ENCODE peak calls at places on chromosomes 12 and 14, in seven cellular contexts. Z, U, L, B, S, N and X are unnamed samples.

GRCh38 chr14:104388631-104389325 is 190.8 kb upstream of the C14orf180 start:
- DNase-seq in U (no peak), L (no peak), B (peak; percentile 38), S (no peak), N (peak; percentile 23), Z (no peak), X (no peak)

GRCh38 chr14:102629011-102629444 is 36.6 kb downstream of the RCOR1 start:
- DNase-seq in U (no peak), B (no peak), L (no peak), Z (no peak), S (no peak), N (no peak), X (no peak)

GRCh38 chr14:67166450-67166853 is 22.8 kb upstream of the GARIN2 start:
- DNase-seq in N (no peak), B (peak; percentile 70), S (peak; percentile 16), U (no peak), Z (no peak), L (peak; percentile 59), X (peak; percentile 26)

GRCh38 chr14:101045511-101045910 is 142.0 kb upstream of the RTL1 start:
- DNase-seq in S (no peak), Z (no peak), L (no peak), N (no peak), U (no peak), B (no peak), X (no peak)

GRCh38 chr14:56057071-56057865 is 60.9 kb upstream of the PELI2 start:
- DNase-seq in S (no peak), L (peak; percentile 73), N (no peak), B (no peak), Z (no peak), U (no peak), X (no peak)

GRCh38 chr12:52817699-52818238 is 3.9 kb upstream of the KRT4 start:
- DNase-seq in U (no peak), S (no peak), L (no peak), Z (no peak), B (no peak), N (no peak), X (no peak)

GRCh38 chr12:1825382-1826102 is 5.2 kb downstream of the LRTM2 start:
- DNase-seq in U (no peak), B (no peak), N (no peak), Z (no peak), L (no peak), S (no peak), X (no peak)

GRCh38 chr14:91277546-91278382 is 33.3 kb upstream of the GPR68 start:
- DNase-seq in S (no peak), B (no peak), L (no peak), U (no peak), N (no peak), Z (no peak), X (no peak)

GRCh38 chr12:27781680-27782079 is 1.6 kb upstream of the MANSC4 start:
- DNase-seq in Z (no peak), L (no peak), B (no peak), S (no peak), N (no peak), U (no peak), X (no peak)

GRCh38 chr12:48883305-48884171 is 17.9 kb upstream of the RND1 start:
- DNase-seq in B (no peak), N (peak; percentile 83), S (no peak), U (no peak), Z (no peak), L (peak; percentile 98), X (no peak)

GRCh38 chr14:64721391-64721791 is 17.2 kb downstream of the PLEKHG3 start:
- DNase-seq in N (peak; percentile 62), S (no peak), L (no peak), B (peak; percentile 55), Z (no peak), U (no peak), X (no peak)

GRCh38 chr14:85421166-85421877 is 108.6 kb upstream of the FLRT2 start:
- DNase-seq in S (no peak), U (no peak), Z (no peak), L (no peak), B (no peak), N (no peak), X (no peak)

GRCh38 chr12:12779529-12779928 is 5.9 kb upstream of the APOLD1 start:
- DNase-seq in N (no peak), Z (no peak), S (no peak), U (peak; percentile 58), L (no peak), B (no peak), X (no peak)

GRCh38 chr12:19801941-19802340 is 362.6 kb downstream of the AEBP2 start:
- DNase-seq in S (no peak), B (no peak), U (no peak), L (no peak), Z (no peak), N (no peak), X (no peak)

GRCh38 chr14:50311337-50311973 is 574 bp downstream of the L2HGDH start:
- DNase-seq in N (no peak), U (peak; percentile 90), L (peak; percentile 28), S (peak; percentile 24), Z (no peak), B (no peak), X (no peak)

GRCh38 chr14:50310445-50310844 is 1.6 kb downstream of the L2HGDH start:
- DNase-seq in L (no peak), S (no peak), U (no peak), Z (no peak), B (no peak), N (no peak), X (no peak)

GRCh38 chr14:50312734-50313054 is 570 bp downstream of the DMAC2L start:
- DNase-seq in S (no peak), U (no peak), N (no peak), B (no peak), Z (no peak), L (no peak), X (no peak)

GRCh38 chr14:50308363-50308762 is 3.7 kb downstream of the L2HGDH start:
- DNase-seq in N (no peak), S (no peak), L (no peak), U (no peak), Z (no peak), B (no peak), X (no peak)

GRCh38 chr14:50311974-50312733 is at the start of the genes DMAC2L and L2HGDH:
- DNase-seq in L (peak; percentile 97), B (peak; percentile 97), N (peak; percentile 94), S (peak; percentile 97), U (peak; percentile 97), Z (peak; percentile 93), X (peak; percentile 97)
- TF ChIP-seq CTCF in L (no peak), B (no peak), N (no peak), S (no peak), U (no peak), Z (peak; percentile 45), X (peak; percentile 46)

GRCh38 chr12:43723134-43723533 is 35.5 kb downstream of the PUS7L start:
- DNase-seq in Z (no peak), L (peak; percentile 18), U (no peak), N (no peak), B (no peak), S (no peak), X (no peak)

GRCh38 chr12:43730283-43730682 is 28.3 kb downstream of the PUS7L start:
- DNase-seq in U (no peak), N (no peak), Z (no peak), B (no peak), L (no peak), S (no peak), X (no peak)

GRCh38 chr12:43728698-43729097 is 29.9 kb downstream of the PUS7L start:
- DNase-seq in U (no peak), N (no peak), Z (no peak), L (no peak), B (no peak), S (no peak), X (no peak)

GRCh38 chr12:43722621-43723020 is 36.0 kb downstream of the PUS7L start:
- DNase-seq in B (no peak), U (no peak), L (peak; percentile 60), N (no peak), S (no peak), Z (no peak), X (no peak)

DNA sequence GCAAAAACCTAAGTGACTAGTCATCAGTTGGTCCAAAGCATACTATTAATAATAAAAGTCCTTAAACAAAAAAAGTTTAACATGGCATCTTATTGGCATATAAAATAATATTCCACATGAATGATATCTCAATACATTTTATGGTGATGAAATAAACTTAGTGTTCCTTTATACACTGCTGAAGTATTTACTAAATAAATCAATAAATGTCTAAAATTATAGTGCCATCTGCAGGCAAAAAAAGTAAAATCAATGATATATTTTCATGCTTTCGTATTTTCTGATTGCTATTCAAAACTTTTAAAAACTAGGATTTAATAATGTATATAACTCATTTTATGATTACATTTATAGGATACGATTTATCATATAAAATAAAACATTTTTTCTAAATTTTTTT is 30.5 kb downstream of the PUS7L start:
- DNase-seq in B (no peak), S (no peak), L (no peak), Z (no peak), U (no peak), N (no peak), X (no peak)
- TF ChIP-seq CTCF in B (no peak), S (peak; percentile 23), L (peak; percentile 56), Z (peak; percentile 38), U (peak; percentile 32), N (no peak), X (no peak)

GRCh38 chr12:24027352-24027751 is 77.9 kb upstream of the SOX5 start:
- DNase-seq in L (no peak), S (no peak), U (no peak), B (no peak), N (no peak), Z (no peak), X (no peak)
- TF ChIP-seq CTCF in L (no peak), S (no peak), U (no peak), B (no peak), N (no peak), Z (no peak), X (no peak)

DNA sequence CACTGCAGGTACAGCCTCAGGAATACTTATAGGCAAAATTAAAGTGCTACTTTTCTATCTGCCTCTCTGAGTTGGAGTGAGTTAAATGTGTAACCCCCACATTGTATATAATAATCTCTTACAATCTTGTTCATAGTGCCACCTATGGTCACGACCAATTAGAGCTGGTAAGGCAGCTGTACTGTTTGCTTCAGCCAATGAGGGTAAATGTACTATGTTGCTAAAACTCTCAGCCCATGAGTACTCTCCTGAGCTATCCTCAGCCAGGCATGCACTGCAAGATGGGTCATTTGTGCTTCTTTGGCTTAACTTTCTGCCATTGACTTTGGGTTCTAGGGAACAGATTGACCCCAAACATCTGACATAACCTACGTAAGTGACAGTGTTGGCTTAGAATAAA is 15.0 kb upstream of the MDM2 start:
- DNase-seq in N (no peak), S (peak; percentile 78), Z (no peak), U (peak; percentile 81), B (no peak), L (peak; percentile 14), X (peak; percentile 70)
- TF ChIP-seq CTCF in N (no peak), S (no peak), Z (no peak), U (no peak), B (no peak), L (no peak), X (no peak)